ENCODE peak calls at places on chromosome 16, in five cellular contexts. One of them, this sample, is unnamed.

GRCh38 chr16:19115148-19116021 is 1.6 kb downstream of the ITPRIPL2 start:
- DNase-seq in sigmoid colon: no peak
- DNase-seq in kidney epithelial cell: no peak
- DNase-seq in CD8-positive, alpha-beta T cell: no peak
- DNase-seq in BJ: no peak
- DNase-seq in this sample: no peak

GRCh38 chr16:76265434-76266045 is 11.7 kb upstream of the CNTNAP4 start:
- DNase-seq in sigmoid colon: no peak
- DNase-seq in kidney epithelial cell: no peak
- DNase-seq in CD8-positive, alpha-beta T cell: no peak
- DNase-seq in BJ: no peak
- DNase-seq in this sample: peak

GRCh38 chr16:72197556-72197955 is 25.6 kb upstream of the PMFBP1 start:
- DNase-seq in sigmoid colon: no peak
- DNase-seq in kidney epithelial cell: no peak
- DNase-seq in CD8-positive, alpha-beta T cell: no peak
- DNase-seq in BJ: no peak
- DNase-seq in this sample: no peak

GRCh38 chr16:69413045-69413664 is 11.3 kb upstream of the CYB5B start:
- DNase-seq in sigmoid colon: no peak
- DNase-seq in kidney epithelial cell: no peak
- DNase-seq in CD8-positive, alpha-beta T cell: no peak
- DNase-seq in BJ: no peak
- DNase-seq in this sample: no peak

GRCh38 chr16:14202697-14203096 is 131.6 kb downstream of the MRTFB start:
- DNase-seq in sigmoid colon: no peak
- DNase-seq in kidney epithelial cell: no peak
- DNase-seq in CD8-positive, alpha-beta T cell: no peak
- DNase-seq in BJ: no peak
- DNase-seq in this sample: no peak

GRCh38 chr16:68190099-68190498 is 45.8 kb downstream of the ESRP2 start:
- DNase-seq in sigmoid colon: no peak
- DNase-seq in kidney epithelial cell: no peak
- DNase-seq in CD8-positive, alpha-beta T cell: no peak
- DNase-seq in BJ: no peak
- DNase-seq in this sample: no peak

GRCh38 chr16:87376660-87377059 is 6.9 kb downstream of the FBXO31 start:
- DNase-seq in sigmoid colon: no peak
- DNase-seq in kidney epithelial cell: no peak
- DNase-seq in CD8-positive, alpha-beta T cell: no peak
- DNase-seq in BJ: no peak
- DNase-seq in this sample: no peak

GRCh38 chr16:56743840-56744239 is 13.9 kb downstream of the NUP93 start:
- DNase-seq in sigmoid colon: no peak
- DNase-seq in kidney epithelial cell: no peak
- DNase-seq in CD8-positive, alpha-beta T cell: no peak
- DNase-seq in BJ: no peak
- DNase-seq in this sample: no peak

GRCh38 chr16:25256821-25257503 is 683 bp downstream of the ZKSCAN2 start:
- DNase-seq in sigmoid colon: no peak
- DNase-seq in kidney epithelial cell: peak
- DNase-seq in CD8-positive, alpha-beta T cell: no peak
- DNase-seq in BJ: no peak
- DNase-seq in this sample: no peak

GRCh38 chr16:55370762-55371482 is 46.9 kb downstream of the IRX6 start:
- DNase-seq in sigmoid colon: peak
- DNase-seq in kidney epithelial cell: peak
- DNase-seq in CD8-positive, alpha-beta T cell: no peak
- DNase-seq in BJ: no peak
- DNase-seq in this sample: no peak

GRCh38 chr16:47734987-47735594 is 274.0 kb downstream of the PHKB start:
- DNase-seq in sigmoid colon: no peak
- DNase-seq in kidney epithelial cell: no peak
- DNase-seq in CD8-positive, alpha-beta T cell: no peak
- DNase-seq in BJ: no peak
- DNase-seq in this sample: no peak

GRCh38 chr16:56389554-56389953 is 35.8 kb downstream of the AMFR start:
- DNase-seq in sigmoid colon: no peak
- DNase-seq in kidney epithelial cell: no peak
- DNase-seq in CD8-positive, alpha-beta T cell: no peak
- DNase-seq in BJ: peak
- DNase-seq in this sample: no peak

GRCh38 chr16:28554634-28555423 is 1.1 kb downstream of the SGF29 start:
- DNase-seq in sigmoid colon: no peak
- DNase-seq in kidney epithelial cell: no peak
- DNase-seq in CD8-positive, alpha-beta T cell: no peak
- DNase-seq in BJ: no peak
- DNase-seq in this sample: no peak

GRCh38 chr16:3485821-3486505 is 9.3 kb downstream of the C16orf90 start:
- DNase-seq in sigmoid colon: no peak
- DNase-seq in kidney epithelial cell: no peak
- DNase-seq in CD8-positive, alpha-beta T cell: no peak
- DNase-seq in BJ: no peak
- DNase-seq in this sample: no peak

GRCh38 chr16:47778106-47778803 is 317.1 kb downstream of the PHKB start:
- DNase-seq in sigmoid colon: no peak
- DNase-seq in kidney epithelial cell: no peak
- DNase-seq in CD8-positive, alpha-beta T cell: no peak
- DNase-seq in BJ: no peak
- DNase-seq in this sample: no peak

GRCh38 chr16:1037023-1037933 is 35.3 kb upstream of the SSTR5 start:
- DNase-seq in sigmoid colon: no peak
- DNase-seq in kidney epithelial cell: peak
- DNase-seq in CD8-positive, alpha-beta T cell: no peak
- DNase-seq in BJ: no peak
- DNase-seq in this sample: no peak

GRCh38 chr16:86898386-86898785 is 320.0 kb downstream of the FOXL1 start:
- DNase-seq in sigmoid colon: no peak
- DNase-seq in kidney epithelial cell: no peak
- DNase-seq in CD8-positive, alpha-beta T cell: no peak
- DNase-seq in BJ: no peak
- DNase-seq in this sample: no peak

GRCh38 chr16:69890891-69891282 is 60.2 kb upstream of the CLEC18A start:
- DNase-seq in sigmoid colon: peak
- DNase-seq in kidney epithelial cell: no peak
- DNase-seq in CD8-positive, alpha-beta T cell: no peak
- DNase-seq in BJ: no peak
- DNase-seq in this sample: no peak

GRCh38 chr16:2420035-2420434 is 9.2 kb upstream of the CCNF start:
- DNase-seq in sigmoid colon: no peak
- DNase-seq in kidney epithelial cell: no peak
- DNase-seq in CD8-positive, alpha-beta T cell: no peak
- DNase-seq in BJ: no peak
- DNase-seq in this sample: no peak

GRCh38 chr16:70250748-70251650 is 741 bp downstream of the EXOSC6 start:
- DNase-seq in sigmoid colon: no peak
- DNase-seq in kidney epithelial cell: no peak
- DNase-seq in CD8-positive, alpha-beta T cell: no peak
- DNase-seq in BJ: no peak
- DNase-seq in this sample: peak

GRCh38 chr16:14509055-14509454 is 121.0 kb downstream of the PARN start:
- DNase-seq in sigmoid colon: no peak
- DNase-seq in kidney epithelial cell: peak
- DNase-seq in CD8-positive, alpha-beta T cell: no peak
- DNase-seq in BJ: no peak
- DNase-seq in this sample: no peak

GRCh38 chr16:4801051-4801961 is 1.1 kb downstream of the ROGDI start:
- DNase-seq in sigmoid colon: no peak
- DNase-seq in kidney epithelial cell: no peak
- DNase-seq in CD8-positive, alpha-beta T cell: no peak
- DNase-seq in BJ: no peak
- DNase-seq in this sample: no peak

GRCh38 chr16:74477226-74477625 is 55.9 kb upstream of the CLEC18B start:
- DNase-seq in sigmoid colon: no peak
- DNase-seq in kidney epithelial cell: no peak
- DNase-seq in CD8-positive, alpha-beta T cell: no peak
- DNase-seq in BJ: no peak
- DNase-seq in this sample: no peak

GRCh38 chr16:75138233-75138632 is 10.1 kb upstream of the ZFP1 start:
- DNase-seq in sigmoid colon: no peak
- DNase-seq in kidney epithelial cell: no peak
- DNase-seq in CD8-positive, alpha-beta T cell: no peak
- DNase-seq in BJ: no peak
- DNase-seq in this sample: no peak

GRCh38 chr16:47197536-47198179 is 53.9 kb upstream of the NETO2 start:
- DNase-seq in sigmoid colon: no peak
- DNase-seq in kidney epithelial cell: no peak
- DNase-seq in CD8-positive, alpha-beta T cell: no peak
- DNase-seq in BJ: no peak
- DNase-seq in this sample: no peak

GRCh38 chr16:3553138-3553923 is 23.9 kb downstream of the NLRC3 start:
- DNase-seq in sigmoid colon: no peak
- DNase-seq in kidney epithelial cell: no peak
- DNase-seq in CD8-positive, alpha-beta T cell: no peak
- DNase-seq in BJ: no peak
- DNase-seq in this sample: no peak

GRCh38 chr16:87034317-87034716 is 282.9 kb downstream of the C16orf95 start:
- DNase-seq in sigmoid colon: no peak
- DNase-seq in kidney epithelial cell: no peak
- DNase-seq in CD8-positive, alpha-beta T cell: no peak
- DNase-seq in BJ: no peak
- DNase-seq in this sample: no peak

GRCh38 chr16:67441907-67442306 is 11.0 kb downstream of the HSD11B2 start:
- DNase-seq in sigmoid colon: no peak
- DNase-seq in kidney epithelial cell: no peak
- DNase-seq in CD8-positive, alpha-beta T cell: no peak
- DNase-seq in BJ: no peak
- DNase-seq in this sample: no peak

GRCh38 chr16:75087040-75087979 is 29.3 kb downstream of the LDHD start:
- DNase-seq in sigmoid colon: peak
- DNase-seq in kidney epithelial cell: no peak
- DNase-seq in CD8-positive, alpha-beta T cell: no peak
- DNase-seq in BJ: no peak
- DNase-seq in this sample: no peak

GRCh38 chr16:66493490-66494401 is 56.2 kb downstream of the TK2 start:
- DNase-seq in sigmoid colon: peak
- DNase-seq in kidney epithelial cell: no peak
- DNase-seq in CD8-positive, alpha-beta T cell: no peak
- DNase-seq in BJ: no peak
- DNase-seq in this sample: no peak

GRCh38 chr16:83068686-83069085 is 441.9 kb downstream of the CDH13 start:
- DNase-seq in sigmoid colon: no peak
- DNase-seq in kidney epithelial cell: no peak
- DNase-seq in CD8-positive, alpha-beta T cell: no peak
- DNase-seq in BJ: no peak
- DNase-seq in this sample: no peak

GRCh38 chr16:626787-627457 is 3.9 kb upstream of the WFIKKN1 start:
- DNase-seq in sigmoid colon: peak
- DNase-seq in kidney epithelial cell: peak
- DNase-seq in CD8-positive, alpha-beta T cell: no peak
- DNase-seq in BJ: peak
- DNase-seq in this sample: no peak

GRCh38 chr16:24858219-24859041 is 12.7 kb downstream of the SLC5A11 start:
- DNase-seq in sigmoid colon: peak
- DNase-seq in kidney epithelial cell: no peak
- DNase-seq in CD8-positive, alpha-beta T cell: peak
- DNase-seq in BJ: no peak
- DNase-seq in this sample: peak

GRCh38 chr16:981695-982151 is at the start of gene SOX8:
- DNase-seq in sigmoid colon: no peak
- DNase-seq in kidney epithelial cell: no peak
- DNase-seq in CD8-positive, alpha-beta T cell: no peak
- DNase-seq in BJ: no peak
- DNase-seq in this sample: no peak

GRCh38 chr16:27722892-27723450 is 173.0 kb downstream of the KATNIP start:
- DNase-seq in sigmoid colon: no peak
- DNase-seq in kidney epithelial cell: no peak
- DNase-seq in CD8-positive, alpha-beta T cell: no peak
- DNase-seq in BJ: no peak
- DNase-seq in this sample: no peak

GRCh38 chr16:89697161-89697615 is 4.3 kb downstream of the SPATA2L start:
- DNase-seq in sigmoid colon: no peak
- DNase-seq in kidney epithelial cell: no peak
- DNase-seq in CD8-positive, alpha-beta T cell: no peak
- DNase-seq in BJ: no peak
- DNase-seq in this sample: no peak
- TF ChIP-seq CTCF in sigmoid colon: no peak
- TF ChIP-seq CTCF in kidney epithelial cell: no peak
- TF ChIP-seq CTCF in CD8-positive, alpha-beta T cell: no peak
- TF ChIP-seq CTCF in BJ: no peak
- TF ChIP-seq CTCF in this sample: no peak

DNA sequence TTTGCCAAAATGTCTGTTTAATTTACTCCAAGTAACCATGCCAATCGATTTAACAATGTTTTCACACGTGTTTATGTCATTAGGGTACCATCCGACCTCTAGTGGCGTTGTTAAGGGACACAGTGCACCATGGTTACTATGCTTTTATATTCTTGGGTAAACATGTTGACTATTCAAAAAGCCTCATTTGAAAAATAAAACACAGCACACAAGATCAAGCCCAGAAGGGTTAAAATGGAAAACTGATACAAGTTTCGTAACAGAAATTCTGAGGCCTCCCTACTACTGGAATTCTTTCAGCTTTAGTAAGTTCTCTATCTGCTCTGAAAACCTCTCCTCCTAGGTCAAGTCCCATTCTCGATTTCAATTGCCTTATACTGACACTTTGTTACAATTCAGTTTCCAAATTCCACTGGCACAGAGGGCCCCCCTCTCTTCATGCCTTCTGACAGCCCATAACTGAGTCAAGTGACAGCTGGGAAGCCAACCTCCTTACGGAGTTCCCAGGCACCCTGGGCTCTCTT is 2.1 kb downstream of the CFAP20 start:
- DNase-seq in sigmoid colon: no peak
- DNase-seq in kidney epithelial cell: no peak
- DNase-seq in CD8-positive, alpha-beta T cell: no peak
- DNase-seq in BJ: peak
- DNase-seq in this sample: no peak
- TF ChIP-seq CTCF in sigmoid colon: no peak
- TF ChIP-seq CTCF in kidney epithelial cell: peak
- TF ChIP-seq CTCF in CD8-positive, alpha-beta T cell: peak
- TF ChIP-seq CTCF in BJ: peak
- TF ChIP-seq CTCF in this sample: peak

GRCh38 chr16:50371936-50372595 is 3.3 kb upstream of the BRD7 start:
- DNase-seq in sigmoid colon: no peak
- DNase-seq in kidney epithelial cell: no peak
- DNase-seq in CD8-positive, alpha-beta T cell: no peak
- DNase-seq in BJ: no peak
- DNase-seq in this sample: no peak
- TF ChIP-seq CTCF in sigmoid colon: peak
- TF ChIP-seq CTCF in kidney epithelial cell: peak
- TF ChIP-seq CTCF in CD8-positive, alpha-beta T cell: no peak
- TF ChIP-seq CTCF in BJ: peak
- TF ChIP-seq CTCF in this sample: no peak

GRCh38 chr16:88673685-88674398 is 11.0 kb upstream of the MVD start:
- DNase-seq in sigmoid colon: no peak
- DNase-seq in kidney epithelial cell: no peak
- DNase-seq in CD8-positive, alpha-beta T cell: no peak
- DNase-seq in BJ: no peak
- DNase-seq in this sample: peak
- TF ChIP-seq CTCF in sigmoid colon: no peak
- TF ChIP-seq CTCF in kidney epithelial cell: no peak
- TF ChIP-seq CTCF in CD8-positive, alpha-beta T cell: no peak
- TF ChIP-seq CTCF in BJ: no peak
- TF ChIP-seq CTCF in this sample: no peak